ENCODE peak calls at places on chromosomes 13 and 19, in six cellular contexts. W is ascending aorta; O is CD8-positive, alpha-beta T cell; Y is ovary; F is HepG2; P is Jurkat, Clone E6-1. E is an unnamed sample.
A peak's percentile ranks its signal among the peaks of the same experiment; 100 is the strongest.

GRCh38 chr19:4415352-4415751 is 12.9 kb downstream of the CHAF1A start:
- DNase-seq in W (no peak), O (no peak), Y (no peak), F (no peak), P (no peak), E (no peak)

GRCh38 chr13:67023088-67023893 is 206.8 kb downstream of the PCDH9 start:
- DNase-seq in W (no peak), O (no peak), Y (no peak), F (no peak), P (peak; percentile 89), E (peak; percentile 81)

GRCh38 chr13:93977986-93978385 is 501.5 kb downstream of the DCT start:
- DNase-seq in W (no peak), O (no peak), Y (no peak), F (no peak), P (no peak), E (no peak)

GRCh38 chr13:73492811-73493210 is 434.0 kb downstream of the KLF5 start:
- DNase-seq in W (no peak), O (no peak), Y (no peak), F (no peak), P (no peak), E (no peak)

GRCh38 chr13:32150794-32151193 is 119.2 kb downstream of the FRY start:
- DNase-seq in W (peak; percentile 59), O (no peak), Y (peak; percentile 78), F (no peak), P (no peak), E (peak; percentile 61)

GRCh38 chr19:31100945-31101344 is 248.3 kb downstream of the TSHZ3 start:
- DNase-seq in W (no peak), O (no peak), Y (no peak), F (no peak), P (no peak), E (no peak)

GRCh38 chr13:33494596-33495214 is 209.2 kb upstream of the STARD13 start:
- DNase-seq in W (no peak), O (no peak), Y (no peak), F (peak; percentile 40), P (no peak), E (peak; percentile 92)

GRCh38 chr13:42272776-42273175 is 824 bp downstream of the AKAP11 start:
- DNase-seq in W (no peak), O (no peak), Y (no peak), F (no peak), P (peak; percentile 16), E (no peak)

GRCh38 chr19:50793558-50794065 is 3.4 kb downstream of the ACP4 start:
- DNase-seq in W (no peak), O (no peak), Y (no peak), F (no peak), P (no peak), E (no peak)

GRCh38 chr19:45253396-45254027 is 2.4 kb downstream of the MARK4 start:
- DNase-seq in W (no peak), O (no peak), Y (no peak), F (no peak), P (no peak), E (no peak)

GRCh38 chr19:10339380-10339960 is at the start of gene ICAM3:
- DNase-seq in W (no peak), O (peak; percentile 59), Y (no peak), F (no peak), P (peak; percentile 64), E (no peak)

GRCh38 chr19:5048727-5049553 is 80.0 kb downstream of the KDM4B start:
- DNase-seq in W (peak; percentile 35), O (no peak), Y (peak; percentile 68), F (no peak), P (no peak), E (no peak)

GRCh38 chr19:14318873-14319272 is 62.4 kb upstream of the ADGRE5 start:
- DNase-seq in W (no peak), O (no peak), Y (no peak), F (no peak), P (no peak), E (no peak)

DNA sequence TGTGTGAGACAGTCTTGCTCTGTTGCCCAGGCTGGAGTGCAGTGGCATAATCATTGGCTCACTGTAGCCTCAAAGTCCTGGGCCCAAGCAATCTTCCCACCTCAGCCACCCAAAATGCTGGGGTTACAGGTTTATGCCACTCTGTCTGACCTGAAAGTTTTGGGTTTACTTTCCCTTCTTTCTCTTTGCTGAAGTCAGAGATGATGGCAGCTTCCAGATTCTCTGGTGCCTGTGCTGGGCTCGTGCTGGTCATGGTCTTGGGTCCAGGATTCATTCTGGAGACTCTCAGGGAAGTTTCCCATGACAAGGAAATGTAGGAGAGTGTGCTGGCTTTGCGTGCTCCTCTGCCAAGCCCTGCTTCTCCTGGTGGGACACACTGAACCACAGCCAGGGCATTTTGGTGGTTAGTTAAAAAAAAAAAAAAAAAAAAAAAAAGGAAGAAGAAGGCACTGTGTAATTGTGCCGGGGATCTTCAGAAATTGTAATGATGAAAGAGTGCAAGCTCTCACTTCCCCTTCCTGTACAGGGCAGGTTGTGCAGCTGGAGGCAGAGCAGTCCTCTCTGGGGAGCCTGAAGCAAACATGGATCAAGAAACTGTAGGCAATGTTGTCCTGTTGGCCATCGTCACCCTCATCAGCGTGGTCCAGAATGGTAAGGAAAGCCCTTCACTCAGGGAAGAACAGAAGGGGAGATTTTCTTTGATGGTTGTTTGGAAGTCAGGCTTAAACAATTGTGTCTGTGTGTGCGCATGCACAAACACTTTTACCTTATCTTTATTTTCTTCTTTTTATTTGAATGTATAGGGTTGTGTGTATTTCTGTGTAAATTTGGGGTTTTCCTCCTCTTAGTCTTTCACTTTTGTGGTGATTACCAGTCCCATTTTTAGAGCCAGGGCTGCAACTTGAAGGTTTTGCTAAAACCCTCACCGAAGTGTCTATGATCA is at the start of gene ALOX5AP:
- DNase-seq in W (no peak), O (no peak), Y (no peak), F (no peak), P (peak; percentile 76), E (no peak)
- H3K4me3 ChIP-seq in W (peak within 1 kb of the TSS; percentile 8), O (peak within 1 kb of the TSS; percentile 64), Y (no peak within 1 kb of the TSS), F (no peak within 1 kb of the TSS), P (peak within 1 kb of the TSS; percentile 54), E (no peak within 1 kb of the TSS)

DNA sequence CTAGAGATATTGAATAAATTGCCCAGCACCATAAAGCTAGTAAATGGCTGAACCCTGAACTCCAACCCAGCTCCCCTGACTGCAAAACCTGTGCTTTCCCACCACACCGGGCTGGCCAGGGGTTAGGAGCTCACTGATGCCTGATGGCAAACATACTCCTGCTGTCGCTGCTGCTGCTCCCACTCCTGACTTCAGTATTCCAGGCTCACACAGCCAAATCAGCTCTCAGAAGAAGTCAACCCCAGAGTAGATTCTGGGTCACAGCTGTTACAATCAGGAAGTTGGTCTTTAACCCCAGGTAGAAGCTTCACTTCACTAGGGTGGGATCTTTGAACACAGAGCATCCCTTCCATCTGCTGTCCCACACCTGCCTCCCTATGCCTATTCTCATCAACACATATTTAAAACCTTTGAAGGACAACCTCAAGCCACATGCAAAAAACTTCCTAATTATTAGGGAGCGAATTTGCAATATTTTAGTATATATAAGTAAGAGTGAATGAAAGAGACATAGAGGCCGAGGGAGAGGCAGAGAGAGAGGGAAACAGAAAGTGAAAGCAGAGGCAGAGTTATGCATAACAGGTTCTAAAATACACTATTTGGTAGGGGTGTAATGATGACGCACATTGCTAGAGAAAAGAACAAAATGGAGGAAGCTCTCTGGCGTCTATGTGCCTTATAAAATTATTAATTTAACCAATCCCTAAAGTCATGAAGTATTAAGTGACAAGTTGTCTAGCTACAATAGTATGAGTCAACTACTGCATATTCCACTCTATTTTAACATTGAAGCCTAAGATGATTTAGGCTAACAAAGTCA is 99.4 kb upstream of the SERP2 start:
- DNase-seq in W (no peak), O (peak; percentile 17), Y (no peak), F (no peak), P (peak; percentile 80), E (no peak)
- H3K4me3 ChIP-seq in W (peak overlapping the region; percentile 44), O (peak overlapping the region; percentile 34), Y (peak overlapping the region; percentile 15), F (no peak overlapping the region), P (peak overlapping the region; percentile 47), E (peak overlapping the region; percentile 1)

GRCh38 chr13:40664100-40665060 is 2.1 kb downstream of the FOXO1 start:
- DNase-seq in W (no peak), O (peak; percentile 55), Y (peak; percentile 64), F (peak; percentile 43), P (no peak), E (no peak)
- H3K4me3 ChIP-seq in W (peak overlapping the region; percentile 79), O (peak overlapping the region; percentile 94), Y (peak overlapping the region; percentile 78), F (peak overlapping the region; percentile 96), P (peak overlapping the region; percentile 48), E (peak overlapping the region; percentile 62)

DNA sequence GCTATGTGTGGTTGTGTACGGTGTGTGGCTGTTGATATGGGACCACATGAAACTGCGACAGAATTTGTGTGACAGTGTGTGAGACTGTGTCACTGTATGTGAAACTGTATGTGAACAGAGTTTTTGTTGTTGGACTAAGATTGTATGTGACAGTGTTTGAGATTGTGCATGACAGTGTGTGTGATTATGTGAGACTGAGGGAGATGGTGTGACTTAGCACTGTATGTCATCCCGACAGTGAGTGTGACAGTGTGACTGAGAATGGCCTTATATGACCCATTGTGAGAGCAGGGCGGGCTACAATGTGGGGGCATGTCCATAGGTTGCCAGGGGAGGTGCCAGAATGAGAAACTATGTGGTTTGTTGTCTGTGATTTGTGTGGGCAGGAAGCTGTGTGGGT is 930 bp downstream of the ZNF583 start:
- DNase-seq in W (no peak), O (no peak), Y (no peak), F (no peak), P (peak; percentile 21), E (no peak)
- H3K4me3 ChIP-seq in W (no peak overlapping the region), O (peak overlapping the region; percentile 80), Y (no peak overlapping the region), F (no peak overlapping the region), P (peak overlapping the region; percentile 87), E (peak overlapping the region; percentile 90)

DNA sequence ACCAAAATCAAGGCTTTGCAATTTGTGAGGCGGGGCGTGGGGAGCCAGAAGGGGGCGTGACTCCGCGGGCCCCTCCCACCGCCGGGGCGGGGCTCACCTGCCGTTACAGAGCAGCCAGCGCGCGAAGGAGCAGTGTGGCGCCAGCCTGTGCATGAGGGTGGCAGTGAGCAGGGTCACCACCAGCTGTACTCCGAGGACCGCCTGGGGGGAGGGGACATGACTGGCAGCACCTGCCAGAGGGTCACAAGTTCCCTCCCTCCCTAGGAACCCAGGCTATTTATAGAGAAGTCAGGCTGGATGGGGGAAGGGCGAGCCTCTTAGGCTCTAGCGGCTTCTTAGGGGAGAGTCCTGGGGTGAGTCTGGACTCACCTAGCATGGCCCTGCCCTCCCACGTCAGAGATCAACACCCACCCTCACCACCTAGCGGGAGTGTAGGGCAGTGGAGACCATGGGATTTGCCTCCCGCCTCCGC is 3.6 kb downstream of the TMEM161A start:
- DNase-seq in W (no peak), O (peak; percentile 16), Y (no peak), F (no peak), P (no peak), E (no peak)
- H3K4me3 ChIP-seq in W (no peak overlapping the region), O (no peak overlapping the region), Y (no peak overlapping the region), F (no peak overlapping the region), P (no peak overlapping the region), E (no peak overlapping the region)

GRCh38 chr13:109729031-109729870 is 57.1 kb downstream of the IRS2 start:
- DNase-seq in W (no peak), O (no peak), Y (no peak), F (no peak), P (no peak), E (no peak)
- H3K4me3 ChIP-seq in W (no peak overlapping the region), O (no peak overlapping the region), Y (no peak overlapping the region), F (no peak overlapping the region), P (no peak overlapping the region), E (no peak overlapping the region)

GRCh38 chr13:102774210-102774560 is 599 bp upstream of the TEX30 start:
- DNase-seq in W (no peak), O (no peak), Y (peak; percentile 49), F (no peak), P (no peak), E (no peak)
- H3K4me3 ChIP-seq in W (peak overlapping the region; percentile 68), O (peak overlapping the region; percentile 66), Y (peak overlapping the region; percentile 64), F (no peak overlapping the region), P (peak overlapping the region; percentile 82), E (peak overlapping the region; percentile 87)